ENCODE peak calls at places on chromosome 2, in nine cellular contexts. One of them, this sample, is unnamed.

GRCh38 chr2:105494683-105495425 is 96.0 kb upstream of the FHL2 start:
- DNase-seq in EL: no peak
- DNase-seq in endothelial cell of umbilical vein: no peak
- DNase-seq in effector memory CD8-positive, alpha-beta T cell: no peak
- DNase-seq in upper lobe of right lung: no peak
- DNase-seq in NCI-H524: no peak
- DNase-seq in fibroblast of lung: no peak
- DNase-seq in AML-193: no peak
- DNase-seq in GM23248: no peak
- DNase-seq in this sample: no peak

GRCh38 chr2:20496069-20496468 is 49.2 kb downstream of the RHOB start:
- DNase-seq in GM23248: peak
- DNase-seq in fibroblast of lung: peak
- DNase-seq in effector memory CD8-positive, alpha-beta T cell: no peak
- DNase-seq in endothelial cell of umbilical vein: no peak
- DNase-seq in EL: peak
- DNase-seq in NCI-H524: no peak
- DNase-seq in upper lobe of right lung: peak
- DNase-seq in AML-193: no peak
- DNase-seq in this sample: peak

GRCh38 chr2:227150222-227150936 is 13.6 kb downstream of the COL4A4 start:
- DNase-seq in NCI-H524: no peak
- DNase-seq in effector memory CD8-positive, alpha-beta T cell: no peak
- DNase-seq in fibroblast of lung: no peak
- DNase-seq in upper lobe of right lung: no peak
- DNase-seq in EL: no peak
- DNase-seq in AML-193: no peak
- DNase-seq in GM23248: no peak
- DNase-seq in endothelial cell of umbilical vein: no peak
- DNase-seq in this sample: no peak

GRCh38 chr2:106976548-106976947 is 90.6 kb upstream of the ST6GAL2 start:
- DNase-seq in NCI-H524: no peak
- DNase-seq in endothelial cell of umbilical vein: no peak
- DNase-seq in upper lobe of right lung: no peak
- DNase-seq in fibroblast of lung: no peak
- DNase-seq in AML-193: no peak
- DNase-seq in EL: no peak
- DNase-seq in GM23248: no peak
- DNase-seq in effector memory CD8-positive, alpha-beta T cell: no peak
- DNase-seq in this sample: no peak

GRCh38 chr2:95185197-95185596 is 19.6 kb downstream of the ZNF2 start:
- DNase-seq in endothelial cell of umbilical vein: no peak
- DNase-seq in effector memory CD8-positive, alpha-beta T cell: no peak
- DNase-seq in GM23248: no peak
- DNase-seq in fibroblast of lung: no peak
- DNase-seq in upper lobe of right lung: no peak
- DNase-seq in NCI-H524: no peak
- DNase-seq in AML-193: no peak
- DNase-seq in EL: no peak
- DNase-seq in this sample: no peak

GRCh38 chr2:119332953-119333352 is 33.7 kb downstream of the C2orf76 start:
- DNase-seq in upper lobe of right lung: no peak
- DNase-seq in GM23248: no peak
- DNase-seq in fibroblast of lung: no peak
- DNase-seq in AML-193: no peak
- DNase-seq in EL: no peak
- DNase-seq in NCI-H524: no peak
- DNase-seq in endothelial cell of umbilical vein: no peak
- DNase-seq in effector memory CD8-positive, alpha-beta T cell: no peak
- DNase-seq in this sample: no peak

GRCh38 chr2:27261241-27261925 is 1.5 kb downstream of the SLC30A3 start:
- DNase-seq in GM23248: no peak
- DNase-seq in effector memory CD8-positive, alpha-beta T cell: no peak
- DNase-seq in EL: no peak
- DNase-seq in AML-193: no peak
- DNase-seq in endothelial cell of umbilical vein: no peak
- DNase-seq in upper lobe of right lung: no peak
- DNase-seq in fibroblast of lung: no peak
- DNase-seq in NCI-H524: no peak
- DNase-seq in this sample: no peak

GRCh38 chr2:187453078-187453641 is 5.1 kb upstream of the CALCRL start:
- DNase-seq in upper lobe of right lung: no peak
- DNase-seq in endothelial cell of umbilical vein: peak
- DNase-seq in effector memory CD8-positive, alpha-beta T cell: no peak
- DNase-seq in NCI-H524: peak
- DNase-seq in EL: peak
- DNase-seq in GM23248: peak
- DNase-seq in fibroblast of lung: peak
- DNase-seq in AML-193: peak
- DNase-seq in this sample: no peak

GRCh38 chr2:150143087-150143536 is 344.4 kb downstream of the RND3 start:
- DNase-seq in endothelial cell of umbilical vein: peak
- DNase-seq in upper lobe of right lung: no peak
- DNase-seq in fibroblast of lung: peak
- DNase-seq in NCI-H524: no peak
- DNase-seq in AML-193: no peak
- DNase-seq in effector memory CD8-positive, alpha-beta T cell: no peak
- DNase-seq in GM23248: peak
- DNase-seq in EL: peak
- DNase-seq in this sample: no peak

GRCh38 chr2:66428986-66429612 is 5.8 kb upstream of the MEIS1 start:
- DNase-seq in upper lobe of right lung: no peak
- DNase-seq in EL: peak
- DNase-seq in GM23248: peak
- DNase-seq in fibroblast of lung: peak
- DNase-seq in NCI-H524: peak
- DNase-seq in AML-193: peak
- DNase-seq in endothelial cell of umbilical vein: peak
- DNase-seq in effector memory CD8-positive, alpha-beta T cell: no peak
- DNase-seq in this sample: no peak

GRCh38 chr2:239267411-239267941 is 133.3 kb downstream of the HDAC4 start:
- DNase-seq in upper lobe of right lung: peak
- DNase-seq in AML-193: peak
- DNase-seq in fibroblast of lung: peak
- DNase-seq in EL: peak
- DNase-seq in effector memory CD8-positive, alpha-beta T cell: peak
- DNase-seq in endothelial cell of umbilical vein: peak
- DNase-seq in NCI-H524: no peak
- DNase-seq in GM23248: peak
- DNase-seq in this sample: no peak

GRCh38 chr2:80322337-80322920 is 17.9 kb upstream of the LRRTM1 start:
- DNase-seq in EL: no peak
- DNase-seq in upper lobe of right lung: no peak
- DNase-seq in effector memory CD8-positive, alpha-beta T cell: no peak
- DNase-seq in fibroblast of lung: no peak
- DNase-seq in NCI-H524: no peak
- DNase-seq in GM23248: no peak
- DNase-seq in endothelial cell of umbilical vein: no peak
- DNase-seq in AML-193: no peak
- DNase-seq in this sample: no peak

GRCh38 chr2:175187378-175187777 is 5.9 kb upstream of the ATP5MC3 start:
- DNase-seq in EL: peak
- DNase-seq in effector memory CD8-positive, alpha-beta T cell: no peak
- DNase-seq in upper lobe of right lung: no peak
- DNase-seq in AML-193: peak
- DNase-seq in endothelial cell of umbilical vein: peak
- DNase-seq in GM23248: peak
- DNase-seq in NCI-H524: no peak
- DNase-seq in fibroblast of lung: peak
- DNase-seq in this sample: no peak

GRCh38 chr2:56130463-56131070 is 53.2 kb upstream of the CCDC85A start:
- DNase-seq in NCI-H524: no peak
- DNase-seq in fibroblast of lung: peak
- DNase-seq in EL: peak
- DNase-seq in AML-193: peak
- DNase-seq in upper lobe of right lung: no peak
- DNase-seq in endothelial cell of umbilical vein: peak
- DNase-seq in GM23248: peak
- DNase-seq in effector memory CD8-positive, alpha-beta T cell: no peak
- DNase-seq in this sample: peak

GRCh38 chr2:27152796-27153464 is 4.1 kb downstream of the TCF23 start:
- DNase-seq in AML-193: no peak
- DNase-seq in effector memory CD8-positive, alpha-beta T cell: no peak
- DNase-seq in upper lobe of right lung: no peak
- DNase-seq in fibroblast of lung: no peak
- DNase-seq in EL: peak
- DNase-seq in endothelial cell of umbilical vein: no peak
- DNase-seq in NCI-H524: no peak
- DNase-seq in GM23248: peak
- DNase-seq in this sample: no peak

GRCh38 chr2:20049631-20050030 is 1.8 kb downstream of the LAPTM4A start:
- DNase-seq in fibroblast of lung: peak
- DNase-seq in EL: peak
- DNase-seq in endothelial cell of umbilical vein: peak
- DNase-seq in GM23248: peak
- DNase-seq in AML-193: peak
- DNase-seq in NCI-H524: no peak
- DNase-seq in effector memory CD8-positive, alpha-beta T cell: no peak
- DNase-seq in upper lobe of right lung: no peak
- DNase-seq in this sample: no peak

GRCh38 chr2:52613064-52613463 is 1154.5 kb upstream of the CHAC2 start:
- DNase-seq in fibroblast of lung: peak
- DNase-seq in NCI-H524: no peak
- DNase-seq in effector memory CD8-positive, alpha-beta T cell: no peak
- DNase-seq in EL: no peak
- DNase-seq in endothelial cell of umbilical vein: no peak
- DNase-seq in GM23248: no peak
- DNase-seq in AML-193: peak
- DNase-seq in upper lobe of right lung: no peak
- DNase-seq in this sample: no peak

GRCh38 chr2:149690825-149691224 is 103.2 kb upstream of the MMADHC start:
- DNase-seq in effector memory CD8-positive, alpha-beta T cell: no peak
- DNase-seq in NCI-H524: no peak
- DNase-seq in fibroblast of lung: no peak
- DNase-seq in upper lobe of right lung: no peak
- DNase-seq in GM23248: no peak
- DNase-seq in EL: no peak
- DNase-seq in endothelial cell of umbilical vein: no peak
- DNase-seq in AML-193: no peak
- DNase-seq in this sample: no peak

GRCh38 chr2:17869128-17869527 is 9.3 kb upstream of the KCNS3 start:
- DNase-seq in fibroblast of lung: peak
- DNase-seq in upper lobe of right lung: no peak
- DNase-seq in EL: peak
- DNase-seq in effector memory CD8-positive, alpha-beta T cell: no peak
- DNase-seq in AML-193: no peak
- DNase-seq in GM23248: peak
- DNase-seq in endothelial cell of umbilical vein: no peak
- DNase-seq in NCI-H524: no peak
- DNase-seq in this sample: no peak

GRCh38 chr2:240994161-240994896 is 4.1 kb upstream of the SNED1 start:
- DNase-seq in NCI-H524: no peak
- DNase-seq in upper lobe of right lung: no peak
- DNase-seq in GM23248: no peak
- DNase-seq in effector memory CD8-positive, alpha-beta T cell: no peak
- DNase-seq in endothelial cell of umbilical vein: no peak
- DNase-seq in fibroblast of lung: peak
- DNase-seq in AML-193: no peak
- DNase-seq in EL: no peak
- DNase-seq in this sample: no peak

GRCh38 chr2:8515390-8515761 is 166.5 kb upstream of the ID2 start:
- DNase-seq in AML-193: peak
- DNase-seq in endothelial cell of umbilical vein: no peak
- DNase-seq in NCI-H524: no peak
- DNase-seq in upper lobe of right lung: no peak
- DNase-seq in EL: no peak
- DNase-seq in fibroblast of lung: no peak
- DNase-seq in GM23248: no peak
- DNase-seq in effector memory CD8-positive, alpha-beta T cell: peak
- DNase-seq in this sample: no peak

GRCh38 chr2:232502901-232503791 is 15.5 kb upstream of the ECEL1 start:
- DNase-seq in effector memory CD8-positive, alpha-beta T cell: peak
- DNase-seq in EL: peak
- DNase-seq in NCI-H524: peak
- DNase-seq in AML-193: no peak
- DNase-seq in endothelial cell of umbilical vein: no peak
- DNase-seq in fibroblast of lung: peak
- DNase-seq in upper lobe of right lung: no peak
- DNase-seq in GM23248: peak
- DNase-seq in this sample: no peak

GRCh38 chr2:27959496-27959895 is 69.0 kb downstream of the BABAM2 start:
- DNase-seq in effector memory CD8-positive, alpha-beta T cell: no peak
- DNase-seq in upper lobe of right lung: no peak
- DNase-seq in NCI-H524: no peak
- DNase-seq in fibroblast of lung: peak
- DNase-seq in GM23248: peak
- DNase-seq in EL: peak
- DNase-seq in AML-193: peak
- DNase-seq in endothelial cell of umbilical vein: peak
- DNase-seq in this sample: no peak

GRCh38 chr2:188291142-188291616 is 495 bp upstream of the GULP1 start:
- DNase-seq in NCI-H524: no peak
- DNase-seq in effector memory CD8-positive, alpha-beta T cell: no peak
- DNase-seq in upper lobe of right lung: peak
- DNase-seq in EL: peak
- DNase-seq in fibroblast of lung: peak
- DNase-seq in AML-193: no peak
- DNase-seq in endothelial cell of umbilical vein: peak
- DNase-seq in GM23248: peak
- DNase-seq in this sample: no peak

GRCh38 chr2:103792039-103792438 is 1030.2 kb downstream of the TMEM182 start:
- DNase-seq in GM23248: no peak
- DNase-seq in upper lobe of right lung: no peak
- DNase-seq in EL: no peak
- DNase-seq in NCI-H524: no peak
- DNase-seq in AML-193: no peak
- DNase-seq in effector memory CD8-positive, alpha-beta T cell: no peak
- DNase-seq in fibroblast of lung: no peak
- DNase-seq in endothelial cell of umbilical vein: no peak
- DNase-seq in this sample: no peak

GRCh38 chr2:39696072-39696471 is 30.4 kb downstream of the TMEM178A start:
- DNase-seq in GM23248: peak
- DNase-seq in NCI-H524: peak
- DNase-seq in upper lobe of right lung: no peak
- DNase-seq in fibroblast of lung: peak
- DNase-seq in effector memory CD8-positive, alpha-beta T cell: no peak
- DNase-seq in AML-193: no peak
- DNase-seq in endothelial cell of umbilical vein: peak
- DNase-seq in EL: peak
- DNase-seq in this sample: no peak

GRCh38 chr2:190477563-190478454 is 56.7 kb downstream of the NEMP2 start:
- DNase-seq in effector memory CD8-positive, alpha-beta T cell: no peak
- DNase-seq in GM23248: peak
- DNase-seq in NCI-H524: peak
- DNase-seq in upper lobe of right lung: no peak
- DNase-seq in fibroblast of lung: no peak
- DNase-seq in AML-193: no peak
- DNase-seq in EL: no peak
- DNase-seq in endothelial cell of umbilical vein: no peak
- DNase-seq in this sample: no peak

GRCh38 chr2:1736997-1737480 is 7.3 kb downstream of the PXDN start:
- DNase-seq in endothelial cell of umbilical vein: no peak
- DNase-seq in fibroblast of lung: peak
- DNase-seq in effector memory CD8-positive, alpha-beta T cell: no peak
- DNase-seq in NCI-H524: no peak
- DNase-seq in GM23248: peak
- DNase-seq in upper lobe of right lung: peak
- DNase-seq in AML-193: no peak
- DNase-seq in EL: peak
- DNase-seq in this sample: no peak

GRCh38 chr2:113896791-113897190 is 6.9 kb downstream of the ACTR3 start:
- DNase-seq in upper lobe of right lung: no peak
- DNase-seq in effector memory CD8-positive, alpha-beta T cell: no peak
- DNase-seq in AML-193: no peak
- DNase-seq in NCI-H524: no peak
- DNase-seq in GM23248: peak
- DNase-seq in fibroblast of lung: no peak
- DNase-seq in endothelial cell of umbilical vein: peak
- DNase-seq in EL: peak
- DNase-seq in this sample: no peak

GRCh38 chr2:148524519-148524919 is 120.0 kb upstream of the EPC2 start:
- DNase-seq in EL: peak
- DNase-seq in AML-193: no peak
- DNase-seq in effector memory CD8-positive, alpha-beta T cell: peak
- DNase-seq in endothelial cell of umbilical vein: no peak
- DNase-seq in fibroblast of lung: no peak
- DNase-seq in GM23248: no peak
- DNase-seq in upper lobe of right lung: no peak
- DNase-seq in NCI-H524: no peak
- DNase-seq in this sample: no peak

GRCh38 chr2:160406591-160407392 is 86.8 kb downstream of the RBMS1 start:
- DNase-seq in NCI-H524: peak
- DNase-seq in endothelial cell of umbilical vein: peak
- DNase-seq in GM23248: peak
- DNase-seq in EL: peak
- DNase-seq in upper lobe of right lung: peak
- DNase-seq in fibroblast of lung: peak
- DNase-seq in AML-193: peak
- DNase-seq in effector memory CD8-positive, alpha-beta T cell: peak
- DNase-seq in this sample: no peak

This sample was measured in T1000.